ENCODE peak calls at places on chromosomes 1 and 21, in seven cellular contexts. F is cardiac fibroblast; B is CD8-positive, alpha-beta memory T cell; G is HTR-8/SVneo; W is LHCN-M2; Z is substantia nigra; U is coronary artery. N is an unnamed sample.

GRCh38 chr1:203480525-203481084 is 5.0 kb downstream of the PRELP start:
- DNase-seq in W (peak), Z (no peak), U (peak), F (peak), B (peak), G (peak), N (no peak)

GRCh38 chr21:35071347-35071746 is 22.2 kb upstream of the RUNX1 start:
- DNase-seq in G (no peak), U (no peak), F (no peak), Z (no peak), W (peak), B (no peak), N (no peak)

GRCh38 chr1:8841395-8841794 is 24.0 kb upstream of the RERE start:
- DNase-seq in F (no peak), U (no peak), Z (no peak), G (no peak), B (no peak), W (no peak), N (no peak)

GRCh38 chr1:112998592-112999235 is 42.7 kb upstream of the SLC16A1 start:
- DNase-seq in U (peak), Z (no peak), F (peak), G (no peak), B (no peak), W (peak), N (peak)

GRCh38 chr21:30714436-30714835 is 4.1 kb downstream of the KRTAP21-3 start:
- DNase-seq in W (no peak), U (no peak), G (no peak), B (no peak), Z (no peak), F (no peak), N (no peak)

GRCh38 chr1:60184521-60184920 is 111.0 kb upstream of the C1orf87 start:
- DNase-seq in W (no peak), F (no peak), Z (no peak), G (no peak), B (no peak), U (no peak), N (no peak)

GRCh38 chr1:170041423-170042207 is 32.9 kb downstream of the KIFAP3 start:
- DNase-seq in Z (no peak), W (no peak), U (no peak), F (no peak), G (no peak), B (no peak), N (no peak)

GRCh38 chr1:61083014-61083798 is 845 bp downstream of the NFIA start:
- DNase-seq in U (no peak), F (no peak), W (no peak), B (no peak), G (no peak), Z (no peak), N (no peak)

GRCh38 chr1:30929135-30929889 is 20.8 kb upstream of the SDC3 start:
- DNase-seq in G (peak), F (peak), U (no peak), Z (no peak), W (peak), B (no peak), N (no peak)

GRCh38 chr1:228063251-228064191 is 19.0 kb upstream of the ARF1 start:
- DNase-seq in G (no peak), W (no peak), Z (no peak), F (no peak), B (peak), U (no peak), N (no peak)

GRCh38 chr1:172745014-172745413 is 86.1 kb downstream of the FASLG start:
- DNase-seq in F (peak), B (no peak), Z (no peak), U (no peak), W (peak), G (peak), N (peak)

GRCh38 chr21:38321568-38321967 is 64.8 kb downstream of the KCNJ15 start:
- DNase-seq in G (no peak), F (no peak), U (peak), Z (no peak), B (no peak), W (no peak), N (no peak)

GRCh38 chr1:171142081-171142450 is 43.0 kb upstream of the FMO2 start:
- DNase-seq in Z (no peak), B (no peak), G (no peak), W (peak), U (peak), F (peak), N (no peak)

GRCh38 chr1:12601690-12602632 is 16.0 kb downstream of the DHRS3 start:
- DNase-seq in G (no peak), U (no peak), W (peak), B (no peak), Z (no peak), F (no peak), N (peak)

GRCh38 chr1:2894381-2895041 is 93.0 kb upstream of the TTC34 start:
- DNase-seq in G (no peak), F (no peak), U (no peak), W (no peak), Z (no peak), B (no peak), N (no peak)

GRCh38 chr1:228039006-228039481 is 32.2 kb downstream of the WNT3A start:
- DNase-seq in Z (no peak), F (no peak), G (no peak), U (no peak), B (no peak), W (no peak), N (no peak)

GRCh38 chr1:30519201-30519763 is 204.1 kb downstream of the MATN1 start:
- DNase-seq in U (no peak), B (no peak), Z (no peak), W (no peak), F (no peak), G (no peak), N (no peak)

GRCh38 chr1:5576111-5577065 is 415.8 kb downstream of the NPHP4 start:
- DNase-seq in Z (no peak), F (no peak), W (no peak), U (peak), G (no peak), B (no peak), N (no peak)

GRCh38 chr1:162069334-162070093 is at the start of gene NOS1AP:
- DNase-seq in W (peak), G (peak), B (peak), U (no peak), F (peak), Z (peak), N (no peak)

GRCh38 chr1:181430015-181430657 is 53.2 kb upstream of the CACNA1E start:
- DNase-seq in U (no peak), Z (no peak), W (no peak), B (no peak), F (no peak), G (no peak), N (no peak)

GRCh38 chr1:83860506-83861221 is 138.3 kb downstream of the TTLL7 start:
- DNase-seq in W (peak), B (peak), G (no peak), F (peak), Z (peak), U (peak), N (no peak)

GRCh38 chr1:188061881-188062280 is 1233.1 kb downstream of the PLA2G4A start:
- DNase-seq in G (no peak), W (no peak), Z (no peak), U (no peak), B (no peak), F (no peak), N (no peak)

GRCh38 chr1:171251042-171251740 is 2.9 kb downstream of the FMO1 start:
- DNase-seq in U (no peak), B (peak), F (peak), G (no peak), Z (no peak), W (no peak), N (no peak)

GRCh38 chr1:11842154-11843041 is 5.2 kb downstream of the NPPA start:
- DNase-seq in U (no peak), F (no peak), W (no peak), G (no peak), Z (no peak), B (no peak), N (no peak)

GRCh38 chr1:109198745-109199144 is 15.0 kb upstream of the SARS1 start:
- DNase-seq in W (peak), G (no peak), Z (no peak), B (no peak), F (peak), U (no peak), N (no peak)

N was measured in retinal pigment epithelial cell.